ENCODE peak calls at places on chromosome 4, in six cellular contexts. V is T-helper 22 cell, A is heart left ventricle, S is left colon, W is SW480, X is NCI-H1436. I is an unnamed sample.

GRCh38 chr4:139126898-139127297 is 50.1 kb downstream of the ELF2 start:
- DNase-seq in V (no peak), A (no peak), S (no peak), W (no peak), X (no peak), I (no peak)

GRCh38 chr4:59583845-59584568 is 1616.1 kb upstream of the ADGRL3 start:
- DNase-seq in V (no peak), A (no peak), S (no peak), W (no peak), X (no peak), I (no peak)

GRCh38 chr4:42371306-42372063 is 25.8 kb upstream of the SHISA3 start:
- DNase-seq in V (no peak), A (no peak), S (no peak), W (peak; percentile 54), X (no peak), I (peak; percentile 33)

GRCh38 chr4:3679851-3680311 is 86.3 kb upstream of the ADRA2C start:
- DNase-seq in V (no peak), A (no peak), S (no peak), W (no peak), X (no peak), I (no peak)

GRCh38 chr4:34953145-34953799 is 1291.0 kb downstream of the ARAP2 start:
- DNase-seq in V (no peak), A (no peak), S (no peak), W (peak; percentile 7), X (no peak), I (no peak)

GRCh38 chr4:182434720-182435119 is 191.5 kb downstream of the TENM3 start:
- DNase-seq in V (no peak), A (no peak), S (no peak), W (no peak), X (no peak), I (no peak)

GRCh38 chr4:112633477-112634235 is 3.1 kb downstream of the ZGRF1 start:
- DNase-seq in V (no peak), A (no peak), S (no peak), W (peak; percentile 47), X (peak; percentile 13), I (no peak)

GRCh38 chr4:137640838-137641158 is 108.5 kb upstream of the PCDH18 start:
- DNase-seq in V (no peak), A (no peak), S (no peak), W (no peak), X (no peak), I (no peak)

GRCh38 chr4:156576946-156577345 is 394.7 kb downstream of the PDGFC start:
- DNase-seq in V (no peak), A (no peak), S (no peak), W (no peak), X (no peak), I (no peak)

GRCh38 chr4:112448211-112448745 is 67.7 kb downstream of the NEUROG2 start:
- DNase-seq in V (no peak), A (no peak), S (no peak), W (no peak), X (peak; percentile 22), I (no peak)

GRCh38 chr4:159268607-159269006 is 165.7 kb downstream of the RAPGEF2 start:
- DNase-seq in V (no peak), A (no peak), S (no peak), W (no peak), X (no peak), I (no peak)

GRCh38 chr4:40308528-40309122 is 26.5 kb upstream of the CHRNA9 start:
- DNase-seq in V (no peak), A (no peak), S (no peak), W (no peak), X (no peak), I (no peak)

GRCh38 chr4:85722806-85723205 is 247.9 kb downstream of the ARHGAP24 start:
- DNase-seq in V (no peak), A (no peak), S (no peak), W (no peak), X (no peak), I (no peak)

GRCh38 chr4:46993075-46994006 is at the start of gene GABRA4:
- DNase-seq in V (no peak), A (peak; percentile 28), S (peak; percentile 6), W (no peak), X (no peak), I (peak; percentile 4)

GRCh38 chr4:86963697-86964096 is 28.9 kb downstream of the AFF1 start:
- DNase-seq in V (no peak), A (no peak), S (no peak), W (no peak), X (no peak), I (no peak)

GRCh38 chr4:71195932-71196331 is 142.9 kb upstream of the SLC4A4 start:
- DNase-seq in V (no peak), A (no peak), S (no peak), W (no peak), X (no peak), I (no peak)

GRCh38 chr4:12421364-12421763 is 992.7 kb upstream of the HS3ST1 start:
- DNase-seq in V (no peak), A (no peak), S (no peak), W (peak; percentile 16), X (no peak), I (no peak)

GRCh38 chr4:16140520-16141249 is 56.9 kb upstream of the PROM1 start:
- DNase-seq in V (no peak), A (no peak), S (peak; percentile 75), W (peak; percentile 90), X (no peak), I (no peak)

GRCh38 chr4:104421576-104421975 is 73.1 kb downstream of the CXXC4 start:
- DNase-seq in V (no peak), A (no peak), S (no peak), W (no peak), X (no peak), I (no peak)

GRCh38 chr4:25874641-25875040 is 11.9 kb upstream of the SEL1L3 start:
- DNase-seq in V (no peak), A (no peak), S (no peak), W (no peak), X (no peak), I (no peak)

GRCh38 chr4:88320174-88320779 is 35.9 kb upstream of the PPM1K start:
- DNase-seq in V (no peak), A (no peak), S (no peak), W (no peak), X (no peak), I (no peak)

GRCh38 chr4:176274441-176274840 is 5.4 kb upstream of the ASB5 start:
- DNase-seq in V (no peak), A (no peak), S (no peak), W (peak; percentile 52), X (no peak), I (no peak)

GRCh38 chr4:188332265-188332664 is 193.0 kb downstream of the TRIML1 start:
- DNase-seq in V (no peak), A (no peak), S (no peak), W (no peak), X (no peak), I (no peak)

GRCh38 chr4:153114771-153115321 is 89.4 kb upstream of the TRIM2 start:
- DNase-seq in V (peak; percentile 53), A (no peak), S (no peak), W (no peak), X (no peak), I (peak; percentile 79)

GRCh38 chr4:155777971-155778710 is 19.3 kb downstream of the GUCY1B1 start:
- DNase-seq in V (no peak), A (no peak), S (no peak), W (no peak), X (no peak), I (no peak)

GRCh38 chr4:73070072-73070385 is 513 bp upstream of the COX18 start:
- DNase-seq in V (no peak), A (no peak), S (no peak), W (no peak), X (peak; percentile 56), I (no peak)

GRCh38 chr4:34258176-34258575 is 1986.1 kb downstream of the ARAP2 start:
- DNase-seq in V (no peak), A (no peak), S (no peak), W (no peak), X (no peak), I (no peak)

GRCh38 chr4:6574747-6575502 is at the start of gene MAN2B2:
- DNase-seq in V (peak; percentile 73), A (peak; percentile 93), S (peak; percentile 93), W (peak; percentile 72), X (peak; percentile 45), I (peak; percentile 83)